ENCODE peak calls at places on chromosomes 1 and 21, in seven cellular contexts. X is choroid plexus epithelial cell, L is hypothalamus, R is HS-27A, N is heart left ventricle, U is lung microvascular endothelial cell, M is NCI-H1092. E is an unnamed sample.

GRCh38 chr1:170285027-170285426 is 139.3 kb downstream of the NTMT2 start:
- DNase-seq in R (no peak), L (no peak), M (peak; percentile 74), X (peak; percentile 7), U (no peak), N (no peak), E (no peak)

GRCh38 chr1:15501208-15502032 is 22.6 kb downstream of the CASP9 start:
- DNase-seq in M (peak; percentile 65), U (peak; percentile 64), N (peak; percentile 68), L (no peak), R (peak; percentile 2), X (peak; percentile 65), E (no peak)

GRCh38 chr21:43697758-43698643 is 20.9 kb upstream of the PDXK start:
- DNase-seq in R (no peak), X (peak; percentile 74), U (no peak), L (no peak), M (no peak), N (no peak), E (no peak)

GRCh38 chr1:222617367-222617951 is 438 bp upstream of the MIA3 start:
- DNase-seq in M (peak; percentile 97), U (peak; percentile 90), R (peak; percentile 77), X (peak; percentile 100), L (peak; percentile 93), N (peak; percentile 94), E (peak; percentile 98)

GRCh38 chr1:62530516-62531154 is 66.7 kb upstream of the ANGPTL3 start:
- DNase-seq in U (no peak), X (peak; percentile 77), R (no peak), N (peak; percentile 30), L (peak; percentile 10), M (no peak), E (peak; percentile 54)

GRCh38 chr1:23558140-23558871 is 995 bp downstream of the ID3 start:
- DNase-seq in U (peak; percentile 70), X (peak; percentile 47), N (peak; percentile 75), R (no peak), L (no peak), M (peak; percentile 34), E (no peak)

GRCh38 chr1:157652859-157653493 is 47.6 kb downstream of the FCRL3 start:
- DNase-seq in L (no peak), M (no peak), R (no peak), U (no peak), N (no peak), X (no peak), E (no peak)

GRCh38 chr1:162151900-162152829 is 82.7 kb downstream of the NOS1AP start:
- DNase-seq in X (peak; percentile 100), R (no peak), L (no peak), N (no peak), M (no peak), U (no peak), E (no peak)

GRCh38 chr1:226429051-226429461 is 21.2 kb upstream of the PARP1 start:
- DNase-seq in R (no peak), M (no peak), X (no peak), N (no peak), U (no peak), L (no peak), E (no peak)

GRCh38 chr1:209647212-209647611 is 5.0 kb downstream of the LAMB3 start:
- DNase-seq in L (no peak), N (no peak), M (no peak), R (no peak), X (no peak), U (no peak), E (no peak)

GRCh38 chr1:43621861-43622260 is 28.1 kb upstream of the KDM4A start:
- DNase-seq in M (no peak), R (no peak), N (no peak), L (no peak), U (no peak), X (no peak), E (peak; percentile 88)

GRCh38 chr21:44876849-44877575 is 3.5 kb upstream of the PTTG1IP start:
- DNase-seq in X (no peak), M (no peak), L (no peak), N (peak; percentile 10), U (no peak), R (no peak), E (no peak)

GRCh38 chr1:41678141-41678878 is 193.8 kb upstream of the EDN2 start:
- DNase-seq in N (peak; percentile 76), M (no peak), L (no peak), U (no peak), R (no peak), X (peak; percentile 76), E (no peak)

GRCh38 chr1:48790397-48790796 is 13.7 kb upstream of the BEND5 start:
- DNase-seq in X (no peak), M (no peak), N (no peak), R (no peak), U (no peak), L (no peak), E (no peak)

GRCh38 chr21:41625428-41625827 is 117.5 kb upstream of the TMPRSS2 start:
- DNase-seq in X (no peak), R (no peak), U (no peak), N (no peak), M (no peak), L (no peak), E (no peak)

GRCh38 chr1:109268431-109269211 is 14.3 kb downstream of the PSRC1 start:
- DNase-seq in N (peak; percentile 20), L (no peak), R (no peak), M (no peak), U (no peak), X (no peak), E (no peak)

GRCh38 chr21:39014751-39015150 is 168.5 kb downstream of the PSMG1 start:
- DNase-seq in U (peak; percentile 95), L (no peak), R (peak; percentile 92), M (no peak), X (peak; percentile 98), N (no peak), E (no peak)

GRCh38 chr21:36310016-36310415 is 10.0 kb upstream of the MORC3 start:
- DNase-seq in M (no peak), X (no peak), U (no peak), R (no peak), N (no peak), L (no peak), E (no peak)

GRCh38 chr1:3323021-3323790 is 131.3 kb upstream of the ARHGEF16 start:
- DNase-seq in X (no peak), L (no peak), U (no peak), N (peak; percentile 74), R (no peak), M (peak; percentile 57), E (peak; percentile 85)

GRCh38 chr1:38872401-38873026 is 634 bp downstream of the MYCBP start:
- DNase-seq in L (no peak), M (no peak), R (peak; percentile 7), X (peak; percentile 44), N (peak; percentile 29), U (peak; percentile 43), E (no peak)

GRCh38 chr1:43021547-43022474 is 63.1 kb upstream of the SLC2A1 start:
- DNase-seq in U (no peak), X (no peak), L (no peak), R (no peak), M (no peak), N (no peak), E (no peak)

GRCh38 chr1:182377175-182377574 is 14.4 kb downstream of the GLUL start:
- DNase-seq in U (no peak), L (no peak), R (no peak), X (no peak), M (no peak), N (no peak), E (no peak)

GRCh38 chr1:119040906-119041305 is 52.8 kb upstream of the TBX15 start:
- DNase-seq in R (no peak), N (peak; percentile 38), M (no peak), U (no peak), L (no peak), X (peak; percentile 71), E (no peak)

GRCh38 chr1:9061252-9061948 is 8.0 kb downstream of the SLC2A5 start:
- DNase-seq in L (no peak), N (no peak), U (no peak), R (no peak), X (no peak), M (no peak), E (no peak)

GRCh38 chr1:218847966-218848365 is 325.7 kb upstream of the LYPLAL1 start:
- DNase-seq in L (no peak), R (no peak), X (no peak), N (no peak), M (no peak), U (no peak), E (no peak)

GRCh38 chr1:91282695-91283420 is 121.8 kb downstream of the HFM1 start:
- DNase-seq in N (peak; percentile 39), U (peak; percentile 78), M (peak; percentile 42), X (peak; percentile 88), L (peak; percentile 29), R (peak; percentile 33), E (no peak)

GRCh38 chr1:14259191-14259757 is 339.2 kb upstream of the KAZN start:
- DNase-seq in L (peak; percentile 71), N (peak; percentile 87), X (peak; percentile 44), U (no peak), R (no peak), M (no peak), E (peak; percentile 83)

GRCh38 chr1:100721502-100722205 is 2.1 kb downstream of the VCAM1 start:
- DNase-seq in U (peak; percentile 57), M (no peak), R (no peak), N (peak; percentile 27), X (peak; percentile 84), L (no peak), E (no peak)

GRCh38 chr1:26971590-26971989 is 11.3 kb upstream of the KDF1 start:
- DNase-seq in M (no peak), R (no peak), L (no peak), X (no peak), N (no peak), U (no peak), E (no peak)

GRCh38 chr1:18948913-18949688 is 7.4 kb downstream of the IFFO2 start:
- DNase-seq in N (peak; percentile 79), X (peak; percentile 61), M (no peak), R (no peak), U (peak; percentile 60), L (no peak), E (no peak)

GRCh38 chr1:2188336-2188735 is 6.2 kb downstream of the FAAP20 start:
- DNase-seq in U (no peak), L (no peak), X (no peak), R (no peak), N (no peak), M (no peak), E (no peak)

GRCh38 chr1:116020668-116021272 is 44.5 kb downstream of the SLC22A15 start:
- DNase-seq in L (no peak), N (peak; percentile 61), X (peak; percentile 80), M (peak; percentile 20), U (peak; percentile 77), R (peak; percentile 40), E (peak; percentile 94)

GRCh38 chr1:227900571-227901051 is 47.1 kb downstream of the WNT9A start:
- DNase-seq in L (no peak), U (no peak), X (no peak), N (peak; percentile 4), R (no peak), M (no peak), E (peak; percentile 77)

GRCh38 chr1:9728451-9729295 is 77.1 kb downstream of the PIK3CD start:
- DNase-seq in U (no peak), R (no peak), L (no peak), N (no peak), M (no peak), X (no peak), E (no peak)

GRCh38 chr21:36005018-36005417 is 55.3 kb downstream of the SETD4 start:
- DNase-seq in R (no peak), L (no peak), X (peak; percentile 7), M (no peak), N (no peak), U (peak; percentile 37), E (no peak)

GRCh38 chr21:41957991-41958766 is 4.4 kb upstream of the C2CD2 start:
- DNase-seq in M (peak; percentile 55), N (peak; percentile 85), U (peak; percentile 100), L (no peak), R (peak; percentile 77), X (peak; percentile 96), E (peak; percentile 85)

GRCh38 chr21:29114765-29115164 is 15.7 kb upstream of the MAP3K7CL start:
- DNase-seq in N (no peak), M (no peak), X (peak; percentile 100), L (no peak), U (peak; percentile 1), R (peak; percentile 81), E (no peak)